ENCODE peak calls at places on chromosomes 16 and 17, in six cellular contexts. C is heart right ventricle, O is neural progenitor cell, R is left ventricle myocardium inferior, W is stomach, U is tibial artery. P is an unnamed sample.

GRCh38 chr17:72575542-72576233 is 454.9 kb downstream of the SOX9 start:
- DNase-seq in C (no peak), O (peak), W (no peak), U (no peak), R (no peak), P (no peak)

GRCh38 chr16:66696669-66697630 is at the start of gene CMTM4:
- DNase-seq in W (peak), C (peak), U (peak), O (peak), R (peak), P (peak)

GRCh38 chr17:5915337-5915736 is 154.8 kb upstream of the WSCD1 start:
- DNase-seq in W (no peak), R (no peak), U (no peak), O (no peak), C (no peak), P (no peak)

GRCh38 chr17:49359990-49360795 is 1.9 kb downstream of the ZNF652 start:
- DNase-seq in R (no peak), U (no peak), W (no peak), O (peak), C (no peak), P (no peak)

GRCh38 chr16:83744521-83744981 is 63.2 kb upstream of the HSBP1 start:
- DNase-seq in W (no peak), U (peak), R (peak), O (no peak), C (no peak), P (peak)

GRCh38 chr17:12296120-12296727 is 275.5 kb downstream of the MAP2K4 start:
- DNase-seq in C (peak), R (peak), O (peak), W (no peak), U (no peak), P (peak)

GRCh38 chr17:7019839-7020519 is 2.9 kb upstream of the BCL6B start:
- DNase-seq in C (peak), O (peak), W (peak), R (no peak), U (no peak), P (no peak)

GRCh38 chr17:6654816-6655731 is 3.5 kb downstream of the C17orf100 start:
- DNase-seq in U (no peak), O (peak), W (peak), C (no peak), R (no peak), P (no peak)

GRCh38 chr17:45425125-45425983 is 7.3 kb downstream of the ARHGAP27 start:
- DNase-seq in C (peak), W (peak), R (peak), O (peak), U (no peak), P (no peak)

GRCh38 chr17:72123964-72124791 is 3.4 kb downstream of the SOX9 start:
- DNase-seq in R (no peak), O (peak), C (no peak), W (no peak), U (no peak), P (no peak)

GRCh38 chr17:6556121-6557039 is at the start of gene PITPNM3:
- DNase-seq in O (peak), C (no peak), R (no peak), W (peak), U (no peak), P (no peak)

GRCh38 chr17:43368740-43369506 is 29.9 kb upstream of the ARL4D start:
- DNase-seq in C (peak), W (peak), R (peak), U (peak), O (peak), P (peak)

GRCh38 chr17:75764417-75764710 is 628 bp downstream of the GALK1 start:
- DNase-seq in W (no peak), O (no peak), R (no peak), U (no peak), C (peak), P (no peak)
- TF ChIP-seq CTCF in W (peak), O (no peak), R (no peak), U (no peak), C (no peak), P (no peak)

DNA sequence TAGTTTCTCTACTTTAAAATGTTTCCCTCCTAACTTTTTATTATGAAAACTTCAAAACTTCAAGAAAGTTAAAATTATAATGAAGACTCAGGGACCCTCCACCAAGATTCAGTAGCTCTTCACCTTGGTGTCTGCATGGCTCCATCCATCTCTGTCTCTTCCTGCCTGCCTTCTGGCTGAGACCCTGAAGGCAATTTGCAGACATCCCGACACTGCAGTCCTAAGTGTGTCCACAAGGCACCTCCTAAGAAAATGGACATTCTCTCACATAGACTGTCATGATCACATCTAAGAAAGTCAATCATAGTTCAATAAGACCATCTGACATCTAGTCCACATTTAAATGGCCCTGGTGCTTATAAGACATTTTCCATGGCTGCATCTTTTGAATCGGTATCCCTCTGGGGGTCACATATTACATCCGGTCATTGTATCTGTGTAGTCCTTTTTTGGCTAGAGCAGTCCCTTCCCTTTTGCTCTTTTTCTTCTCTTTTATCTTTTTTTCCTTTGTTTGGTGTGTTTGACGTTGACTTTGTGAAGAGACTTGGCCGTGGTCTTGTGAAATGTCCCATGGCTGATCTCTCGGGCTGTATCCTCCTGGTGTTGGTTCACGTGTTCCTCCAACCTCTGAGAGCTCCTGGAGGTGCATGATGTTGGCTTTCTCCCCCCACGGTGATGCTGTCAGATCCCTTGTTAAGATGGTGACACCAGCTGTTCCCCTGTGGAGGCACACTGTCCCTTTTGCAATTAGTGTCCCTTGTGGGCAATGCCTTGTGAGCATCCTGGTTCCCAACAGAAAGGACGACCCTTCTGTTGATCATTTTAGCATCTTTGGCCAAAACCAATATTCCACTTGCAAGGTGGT is 5.0 kb upstream of the TNFRSF13B start:
- DNase-seq in U (no peak), C (no peak), R (no peak), O (no peak), W (no peak), P (no peak)
- H3K27ac ChIP-seq in U (no peak), C (no peak), R (no peak), O (no peak), W (no peak), P (no peak)

GRCh38 chr16:79697562-79698112 is 97.1 kb upstream of the MAF start:
- DNase-seq in O (no peak), U (no peak), C (no peak), R (no peak), W (no peak), P (no peak)
- TF ChIP-seq CTCF in O (no peak), U (no peak), C (no peak), R (no peak), W (no peak), P (no peak)

GRCh38 chr16:62240722-62241121 is 204.5 kb upstream of the CDH8 start:
- DNase-seq in C (no peak), W (no peak), O (no peak), R (no peak), U (no peak), P (no peak)
- H3K27ac ChIP-seq in C (no peak), W (no peak), O (no peak), R (no peak), U (no peak), P (no peak)

GRCh38 chr16:1331712-1332617 is 1.5 kb upstream of the BAIAP3 start:
- DNase-seq in O (peak), R (peak), U (no peak), W (peak), C (peak), P (peak)

GRCh38 chr16:1332618-1333148 is 762 bp upstream of the BAIAP3 start:
- DNase-seq in O (no peak), C (no peak), U (no peak), R (no peak), W (no peak), P (no peak)

GRCh38 chr16:1327619-1327947 is 5.9 kb upstream of the BAIAP3 start:
- DNase-seq in C (no peak), W (no peak), R (no peak), O (no peak), U (no peak), P (no peak)

GRCh38 chr16:1330931-1331711 is 2.3 kb upstream of the BAIAP3 start:
- DNase-seq in R (no peak), W (no peak), C (no peak), U (no peak), O (no peak), P (no peak)

DNA sequence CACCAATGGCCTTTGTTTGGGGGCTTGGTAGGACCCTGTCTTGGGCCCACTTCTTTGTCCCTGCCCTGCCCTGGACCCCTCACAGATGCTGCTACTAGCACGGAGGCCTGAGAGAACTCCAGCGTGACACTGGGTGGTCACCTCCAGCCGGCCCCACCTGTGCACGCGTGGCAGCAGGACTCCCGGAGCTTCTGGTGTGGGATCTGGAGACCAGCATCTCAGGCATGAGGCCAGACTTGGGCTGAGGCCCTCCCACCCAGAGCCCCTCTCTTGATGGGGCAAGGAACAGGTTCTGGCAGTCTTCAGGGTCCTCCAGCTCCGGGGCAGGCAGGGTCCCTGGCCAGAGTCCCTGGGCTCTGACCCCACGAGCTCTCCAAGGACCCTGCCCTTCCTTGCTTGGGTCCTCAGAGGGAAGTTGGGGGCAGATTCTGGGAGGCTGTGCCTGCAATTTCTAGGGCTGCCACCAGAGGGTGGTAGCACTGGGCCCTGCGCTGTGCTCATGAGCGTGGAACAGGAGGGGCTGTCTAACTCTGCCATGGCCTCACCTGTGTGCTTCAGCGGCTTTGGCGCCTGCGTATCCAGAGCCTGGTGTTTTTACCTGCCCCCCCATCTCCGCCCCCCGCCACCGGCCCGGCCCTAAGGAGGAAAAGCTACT is 3.1 kb upstream of the BAIAP3 start:
- DNase-seq in W (no peak), U (no peak), R (no peak), O (no peak), C (no peak), P (no peak)
- TF ChIP-seq CTCF in W (no peak), U (no peak), R (peak), O (peak), C (peak), P (no peak)

DNA sequence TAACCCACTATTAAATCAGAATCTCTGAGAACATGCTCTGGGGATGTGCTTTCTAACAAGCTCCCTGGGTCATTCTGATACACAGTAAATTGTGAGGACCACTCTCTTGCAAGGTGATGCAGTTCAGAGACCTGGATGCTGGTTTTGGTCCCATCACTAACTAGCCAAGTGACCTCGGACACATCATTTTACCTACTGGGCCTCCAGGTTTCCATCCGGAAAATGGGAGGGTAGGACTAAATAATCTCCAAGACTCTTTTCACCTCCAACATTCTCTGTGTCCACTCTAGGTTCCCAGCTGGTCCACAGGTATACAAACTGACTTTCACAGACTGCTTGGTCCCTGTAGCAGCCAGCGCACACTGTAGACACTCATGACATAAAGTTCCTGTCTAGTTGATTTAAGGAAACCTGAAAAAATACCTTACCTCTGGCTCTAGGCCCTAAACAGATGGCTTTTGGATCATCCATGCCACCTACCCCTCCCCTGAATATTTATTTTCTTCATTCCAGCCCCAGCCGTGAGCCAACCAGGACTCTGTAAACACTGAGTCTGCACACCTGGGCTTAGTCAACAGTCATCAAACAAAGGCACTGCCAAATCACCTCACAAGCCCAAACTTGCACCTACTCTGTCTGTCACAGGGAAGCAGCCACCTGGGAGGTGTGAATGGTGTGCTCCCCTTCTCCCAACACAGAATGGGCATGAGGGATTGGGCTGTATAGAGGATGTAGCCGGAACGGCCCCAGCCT is 51.3 kb upstream of the MRPS23 start:
- DNase-seq in U (no peak), O (no peak), R (no peak), C (no peak), W (peak), P (no peak)
- H3K27ac ChIP-seq in U (peak), O (no peak), R (peak), C (peak), W (peak), P (peak)

DNA sequence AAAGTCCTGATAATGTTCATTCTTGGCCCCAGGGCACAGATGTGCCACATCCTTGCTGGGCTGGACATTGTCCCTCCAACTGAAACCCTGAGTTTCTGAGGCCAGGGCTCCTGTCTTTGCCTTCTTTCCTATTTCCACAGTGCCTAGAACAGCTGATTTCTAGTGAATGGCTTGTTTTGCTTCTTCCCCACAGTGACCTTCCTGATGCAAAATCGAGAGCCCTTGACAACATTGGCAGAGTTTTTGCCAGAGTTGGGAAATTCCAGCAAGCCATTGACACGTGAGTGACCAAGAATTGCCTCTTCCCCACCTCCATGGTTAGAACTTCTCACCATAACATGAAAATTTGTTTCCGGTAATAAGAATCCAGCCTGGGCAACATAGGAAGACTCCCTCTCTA is 14.5 kb downstream of the ODAD4 start:
- DNase-seq in W (no peak), R (no peak), O (no peak), C (no peak), U (no peak), P (no peak)
- TF ChIP-seq CTCF in W (no peak), R (no peak), O (no peak), C (no peak), U (no peak), P (no peak)

GRCh38 chr16:31181102-31181830 is 1.3 kb downstream of the FUS start:
- DNase-seq in R (peak), O (peak), U (peak), C (peak), W (peak), P (no peak)
- H3K27ac ChIP-seq in R (peak), O (no peak), U (peak), C (peak), W (peak), P (peak)

GRCh38 chr16:89512453-89512852 is 4.2 kb downstream of the SPG7 start:
- DNase-seq in C (no peak), R (no peak), U (no peak), O (no peak), W (no peak), P (no peak)
- TF ChIP-seq CTCF in C (no peak), R (no peak), U (no peak), O (no peak), W (no peak), P (no peak)

DNA sequence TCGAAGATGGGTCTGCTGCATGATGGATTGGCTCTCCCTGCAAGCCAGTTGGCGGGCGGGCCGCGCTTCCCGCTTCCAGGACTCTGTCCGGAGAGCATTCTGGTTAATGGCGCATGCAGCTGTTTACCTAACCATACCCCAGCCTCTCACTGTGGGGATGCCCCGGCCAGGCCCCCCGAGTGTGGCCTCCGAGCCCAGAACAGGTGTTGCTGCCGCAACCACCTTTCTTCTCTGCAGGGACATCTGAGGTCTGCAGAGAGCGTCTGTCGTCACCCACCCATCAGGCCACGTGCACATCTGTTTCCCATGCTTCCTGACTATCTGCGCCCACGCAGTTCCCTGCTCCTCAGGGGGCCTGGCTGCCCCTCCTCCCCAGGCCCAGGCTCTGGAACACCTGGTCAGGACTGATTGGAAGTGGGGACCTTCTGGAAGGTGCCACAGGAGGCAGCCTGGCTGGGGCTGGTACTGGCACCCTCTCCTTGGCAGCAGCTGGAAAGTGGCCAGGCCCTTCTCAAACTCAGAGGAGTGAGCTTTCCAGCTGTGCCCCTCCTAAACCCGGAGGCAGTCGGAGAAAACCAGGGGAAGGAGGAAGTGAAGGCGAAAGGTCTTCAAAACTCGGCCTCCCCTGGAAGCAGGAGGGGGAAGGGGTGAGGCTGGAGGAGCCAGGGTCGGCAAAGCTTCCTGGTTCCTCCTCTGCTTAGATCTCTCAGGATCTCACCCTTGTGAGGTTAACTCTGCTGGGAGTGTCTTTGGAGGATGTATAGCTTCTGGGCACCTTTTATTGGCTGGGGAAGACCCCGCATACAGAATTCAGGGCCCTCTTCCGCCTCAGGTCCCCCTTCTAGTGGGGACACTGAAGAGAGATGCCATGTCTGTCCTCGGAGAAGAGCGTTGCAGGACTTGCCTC is 64.5 kb upstream of the CIBAR2 start:
- DNase-seq in R (no peak), U (no peak), O (no peak), C (no peak), W (no peak), P (no peak)
- H3K27ac ChIP-seq in R (no peak), U (no peak), O (no peak), C (no peak), W (no peak), P (no peak)

P was measured in dorsolateral prefrontal cortex.